ENCODE peak calls at places on chromosomes 1 and 21, in five cellular contexts. K is IMR-90, H is A549, P is H1, G is NB4. W is an unnamed sample.

GRCh38 chr1:29468501-29468900 is 232.2 kb downstream of the PTPRU start:
- DNase-seq in K (no peak), P (no peak), G (no peak), H (no peak), W (no peak)

GRCh38 chr1:118842462-118843201 is 145.5 kb downstream of the TBX15 start:
- DNase-seq in H (no peak), P (no peak), K (no peak), G (no peak), W (no peak)

GRCh38 chr1:212797681-212798080 is 6.0 kb downstream of the TATDN3 start:
- DNase-seq in K (peak), H (no peak), G (no peak), P (no peak), W (no peak)

GRCh38 chr1:38580591-38580990 is 279.0 kb downstream of the RRAGC start:
- DNase-seq in P (no peak), G (no peak), K (no peak), H (no peak), W (no peak)

GRCh38 chr1:206654826-206655225 is 19.5 kb downstream of the DYRK3 start:
- DNase-seq in P (no peak), K (no peak), H (no peak), G (no peak), W (no peak)

GRCh38 chr1:180922637-180923023 is 9.9 kb downstream of the KIAA1614 start:
- DNase-seq in G (no peak), K (no peak), P (no peak), H (no peak), W (no peak)

GRCh38 chr1:110502402-110502801 is 16.6 kb downstream of the KCNA10 start:
- DNase-seq in P (no peak), G (peak), H (no peak), K (no peak), W (no peak)

GRCh38 chr1:29590583-29591555 is 354.5 kb downstream of the PTPRU start:
- DNase-seq in G (no peak), H (no peak), P (no peak), K (peak), W (peak)

GRCh38 chr1:16205891-16206546 is 6.4 kb downstream of the ARHGEF19 start:
- DNase-seq in P (no peak), H (peak), G (no peak), K (no peak), W (no peak)

GRCh38 chr1:13956386-13956785 is 256.4 kb downstream of the PRDM2 start:
- DNase-seq in H (no peak), K (no peak), G (no peak), P (no peak), W (no peak)

GRCh38 chr21:31351438-31351837 is 7.4 kb upstream of the TIAM1 start:
- DNase-seq in G (no peak), H (no peak), P (no peak), K (peak), W (no peak)

GRCh38 chr1:192491804-192492554 is 83.6 kb upstream of the RGS1 start:
- DNase-seq in P (no peak), K (peak), G (no peak), H (no peak), W (no peak)
- TF ChIP-seq CTCF in P (no peak), K (no peak), G (no peak), H (no peak), W (no peak)

DNA sequence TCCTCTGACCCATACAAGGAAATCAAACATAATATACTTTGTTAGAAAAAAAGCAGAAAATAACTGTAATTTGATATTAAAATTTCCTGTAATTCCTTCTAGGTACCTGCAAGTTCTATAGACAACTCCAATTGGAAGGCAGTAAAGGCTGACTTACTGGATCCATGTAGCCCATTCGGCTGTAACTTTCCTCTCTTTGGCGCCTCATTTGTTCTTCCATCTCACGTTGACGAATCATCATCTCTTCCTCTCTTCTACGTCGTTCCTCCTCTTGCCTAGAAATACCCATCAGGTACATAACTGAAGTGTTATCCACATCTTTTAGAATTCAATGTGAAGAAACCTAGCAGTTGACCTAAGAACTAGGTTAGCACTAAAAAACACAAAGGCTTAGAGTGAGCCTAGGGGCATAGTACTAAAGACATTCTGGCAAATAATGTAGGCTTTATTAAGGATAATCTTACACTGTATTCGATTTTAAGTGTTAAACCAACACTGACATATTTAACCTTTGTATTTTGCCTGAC is 5.1 kb downstream of the SFPQ start:
- DNase-seq in G (no peak), P (no peak), K (no peak), H (no peak), W (no peak)
- TF ChIP-seq POLR2A in G (no peak), P (no peak), K (no peak), H (no peak), W (no peak)

DNA sequence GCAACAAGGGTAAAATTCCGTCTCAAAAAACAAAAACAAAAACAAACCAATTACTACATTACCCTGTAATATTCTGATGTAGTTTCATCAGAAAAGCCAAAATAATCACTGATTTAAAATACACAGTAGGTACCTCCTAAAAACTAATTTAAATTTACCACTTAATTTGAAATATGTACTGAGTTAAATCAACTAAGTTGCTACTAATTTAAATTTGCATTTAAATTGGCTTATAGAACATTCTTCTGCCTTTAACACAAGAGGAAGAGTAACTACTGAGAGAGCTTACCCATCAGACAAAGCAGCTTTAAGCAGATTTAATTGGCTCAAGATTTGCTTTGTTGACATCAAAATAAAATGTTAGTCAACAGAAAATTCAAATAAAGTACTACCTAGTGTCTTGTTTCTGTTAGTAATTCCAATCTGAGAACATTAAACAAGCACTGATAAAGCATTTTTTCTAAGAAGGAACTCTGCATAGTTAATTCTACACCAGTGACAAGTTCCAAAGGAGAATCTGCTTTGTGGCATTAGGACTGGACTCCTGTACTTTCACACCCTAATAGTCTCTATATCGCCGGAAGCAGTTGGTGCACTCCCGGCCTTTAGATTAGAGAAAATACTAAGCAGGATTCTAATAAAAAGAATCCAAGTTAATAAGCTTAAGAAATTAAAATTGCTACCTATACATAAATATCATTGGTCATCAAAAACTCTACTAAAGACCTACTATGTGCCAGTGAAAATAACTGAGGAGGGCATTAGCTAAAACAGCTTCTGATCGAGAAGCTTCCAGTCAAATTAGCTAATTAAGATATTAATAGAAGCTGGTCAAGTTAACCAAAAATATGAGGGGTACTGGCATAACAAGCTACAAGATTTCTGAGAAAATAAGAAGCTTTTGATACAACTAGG is 8.4 kb downstream of the LUZP1 start:
- DNase-seq in G (no peak), H (no peak), P (no peak), K (no peak), W (no peak)
- H3K4me3 ChIP-seq in G (no peak), H (no peak), P (no peak), K (no peak), W (no peak)

GRCh38 chr21:20971296-20971921 is 26.8 kb upstream of the NCAM2 start:
- DNase-seq in H (peak), G (peak), P (no peak), K (peak), W (no peak)
- TF ChIP-seq CTCF in H (no peak), G (peak), P (peak), K (peak), W (no peak)